ENCODE peak calls at places on chromosomes 16 and 17, in six cellular contexts. C is spleen; Z is body of pancreas; M is CD8-positive, alpha-beta T cell; V is tibial nerve; W is lower leg skin. T is an unnamed sample.

GRCh38 chr16:31141489-31142108 is 6.1 kb upstream of the PRSS8 start:
- DNase-seq in V (no peak), Z (peak; percentile 75), W (no peak), C (peak; percentile 87), M (no peak), T (peak; percentile 71)

GRCh38 chr17:3528604-3529511 is 28.8 kb downstream of the TRPV3 start:
- DNase-seq in V (no peak), Z (no peak), W (no peak), M (no peak), C (peak; percentile 43), T (peak; percentile 36)

GRCh38 chr17:3920940-3921852 is 4.9 kb upstream of the P2RX1 start:
- DNase-seq in V (no peak), Z (no peak), C (no peak), M (no peak), W (no peak), T (no peak)

GRCh38 chr17:63029520-63029919 is 63.5 kb downstream of the TANC2 start:
- DNase-seq in V (no peak), W (no peak), M (no peak), Z (no peak), C (no peak), T (peak; percentile 62)

GRCh38 chr17:21419299-21420239 is 43.4 kb downstream of the KCNJ12 start:
- DNase-seq in V (no peak), Z (no peak), M (peak; percentile 39), W (no peak), C (peak; percentile 62), T (no peak)

GRCh38 chr17:62657664-62658063 is 30.2 kb downstream of the MRC2 start:
- DNase-seq in W (no peak), Z (no peak), V (no peak), C (no peak), M (no peak), T (no peak)

GRCh38 chr16:3791701-3792100 is 74.4 kb upstream of the TRAP1 start:
- DNase-seq in C (no peak), V (no peak), M (no peak), Z (no peak), W (no peak), T (no peak)

GRCh38 chr16:83689385-83689831 is 118.4 kb upstream of the HSBP1 start:
- DNase-seq in W (peak; percentile 42), Z (peak; percentile 13), M (no peak), V (no peak), C (no peak), T (peak; percentile 94)

GRCh38 chr16:56609463-56609921 is 1.1 kb downstream of the MT2A start:
- DNase-seq in W (peak; percentile 79), M (peak; percentile 77), C (peak; percentile 84), Z (peak; percentile 86), V (peak; percentile 61), T (peak; percentile 89)

GRCh38 chr16:2838928-2839327 is 8.8 kb downstream of the ZG16B start:
- DNase-seq in M (peak; percentile 55), Z (peak; percentile 80), C (peak; percentile 84), W (no peak), V (no peak), T (peak; percentile 59)

GRCh38 chr16:610513-611381 is 20.0 kb upstream of the WFIKKN1 start:
- DNase-seq in C (peak; percentile 86), Z (peak; percentile 79), W (no peak), V (no peak), M (peak; percentile 54), T (peak; percentile 78)

GRCh38 chr16:705748-706188 is at the start of gene FBXL16:
- DNase-seq in M (no peak), V (no peak), Z (no peak), C (no peak), W (no peak), T (no peak)

GRCh38 chr17:39564201-39564828 is 43.4 kb downstream of the NEUROD2 start:
- DNase-seq in C (no peak), Z (no peak), V (no peak), M (no peak), W (no peak), T (no peak)

GRCh38 chr17:67995568-67996191 is 589 bp downstream of the C17orf58 start:
- DNase-seq in W (no peak), C (peak; percentile 83), Z (no peak), V (no peak), M (peak; percentile 29), T (no peak)

GRCh38 chr16:15493416-15494181 is 59.2 kb downstream of the BMERB1 start:
- DNase-seq in W (no peak), V (no peak), M (no peak), C (no peak), Z (no peak), T (no peak)

GRCh38 chr16:31702796-31703195 is 170.8 kb upstream of the ZNF267 start:
- DNase-seq in Z (no peak), M (no peak), W (no peak), C (no peak), V (no peak), T (no peak)

GRCh38 chr16:85017151-85017550 is 5.8 kb upstream of the ZDHHC7 start:
- DNase-seq in W (no peak), M (no peak), C (no peak), Z (peak; percentile 47), V (no peak), T (peak; percentile 85)

DNA sequence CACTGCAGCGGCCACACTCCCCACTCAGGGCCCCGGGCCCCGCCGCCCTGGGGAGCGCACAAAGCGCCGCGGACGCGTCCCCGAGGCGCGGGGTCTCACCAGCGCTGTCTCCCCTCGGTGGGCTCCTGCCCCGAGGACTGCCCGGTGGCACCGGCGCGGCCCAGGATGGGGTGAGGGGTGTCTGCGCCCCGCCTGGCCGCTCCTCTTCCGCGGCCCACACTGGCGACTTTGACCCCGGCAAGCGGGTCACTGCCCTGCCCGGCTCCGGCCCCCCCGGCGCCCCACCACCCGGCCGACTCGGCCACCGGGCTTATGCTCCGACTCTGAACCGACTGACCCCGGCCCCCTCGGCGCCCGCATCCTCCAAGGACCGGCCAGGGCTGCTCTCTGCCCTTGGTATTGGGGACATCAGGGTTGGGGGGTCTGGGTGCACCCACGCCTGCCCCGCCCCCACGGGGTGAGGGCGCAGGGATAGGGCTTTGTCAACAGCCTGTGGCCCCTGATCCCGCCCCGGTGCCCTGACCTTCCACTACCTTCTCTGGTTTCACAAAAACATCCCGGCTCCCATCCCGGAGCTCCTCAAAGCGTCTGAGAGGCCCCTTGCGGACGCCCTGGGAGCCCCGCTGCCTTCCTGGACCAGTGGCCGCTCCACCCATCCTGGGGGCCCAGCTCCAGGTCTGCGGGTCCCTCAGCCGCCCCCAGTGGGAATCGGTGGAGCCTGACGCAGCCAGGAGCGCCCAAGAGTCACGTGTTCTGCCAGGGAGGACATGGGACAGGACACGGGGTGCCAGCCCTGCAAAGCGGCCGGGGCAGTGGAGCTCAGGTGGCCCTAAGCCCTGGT is 829 bp downstream of the GCGR start:
- DNase-seq in C (no peak), W (no peak), Z (no peak), M (no peak), V (no peak), T (no peak)
- H3K4me3 ChIP-seq in C (no peak overlapping the region), W (no peak overlapping the region), Z (no peak overlapping the region), M (no peak overlapping the region), V (peak overlapping the region; percentile 5), T (no peak overlapping the region)

DNA sequence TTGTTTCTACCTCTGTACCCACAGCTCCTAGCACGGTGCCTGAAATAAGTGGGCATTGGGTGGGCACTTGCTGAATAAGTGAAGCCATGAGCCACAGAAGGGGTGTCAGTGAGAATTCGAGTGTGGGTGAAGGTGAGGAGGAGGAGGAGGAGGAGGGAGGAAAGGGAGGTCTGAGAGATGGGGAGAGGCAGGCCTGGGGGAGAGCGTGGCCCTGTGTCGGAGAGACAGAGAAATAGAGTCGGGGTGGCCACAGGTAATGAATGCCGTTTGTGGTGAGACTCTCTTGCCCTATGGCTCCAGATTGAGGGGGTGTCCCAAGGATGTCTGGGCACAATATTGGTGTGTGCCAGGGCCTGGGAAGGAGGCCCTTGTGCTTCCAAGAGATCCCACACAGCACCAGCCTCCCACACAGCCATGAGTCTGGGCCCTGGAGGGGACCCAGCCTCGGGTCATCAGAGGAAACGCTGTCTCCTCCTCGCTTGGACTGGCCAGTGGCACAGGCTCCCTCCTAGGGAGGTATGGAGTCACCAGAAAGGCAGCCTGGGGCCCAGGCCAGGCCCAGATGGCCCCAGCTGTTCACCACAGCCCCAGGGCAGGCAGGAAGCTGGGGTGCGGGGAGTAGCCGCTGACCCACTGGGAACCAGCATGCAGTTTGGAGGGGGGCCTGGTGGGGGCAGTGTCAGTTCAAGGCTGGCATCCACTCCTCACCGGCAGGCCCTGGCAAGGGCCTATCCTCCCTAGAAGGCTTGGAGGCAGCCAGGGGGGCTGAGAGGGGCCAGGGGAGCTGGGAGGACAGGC is 49.0 kb downstream of the SDK2 start:
- DNase-seq in M (peak; percentile 35), V (no peak), W (no peak), Z (no peak), C (peak; percentile 86), T (peak; percentile 32)
- TF ChIP-seq CTCF in M (peak; percentile 21), V (peak; percentile 43), W (no peak), Z (no peak), C (peak; percentile 53), T (peak; percentile 90)

GRCh38 chr16:86977076-86977676 is 340.0 kb downstream of the C16orf95 start:
- DNase-seq in V (no peak), M (no peak), Z (no peak), W (no peak), C (no peak), T (no peak)
- H3K4me3 ChIP-seq in V (no peak overlapping the region), M (no peak overlapping the region), Z (no peak overlapping the region), W (no peak overlapping the region), C (no peak overlapping the region), T (no peak overlapping the region)

GRCh38 chr17:49851387-49852291 is 3.8 kb upstream of the TAC4 start:
- DNase-seq in V (peak; percentile 33), C (peak; percentile 91), W (peak; percentile 34), M (peak; percentile 76), Z (peak; percentile 66), T (peak; percentile 14)
- TF ChIP-seq CTCF in V (peak; percentile 41), C (peak; percentile 80), W (no peak), M (peak; percentile 72), Z (peak; percentile 32), T (peak; percentile 76)

GRCh38 chr17:57984226-57984890 is 3.7 kb downstream of the VEZF1 start:
- DNase-seq in W (no peak), Z (no peak), M (no peak), V (no peak), C (no peak), T (no peak)
- H3K4me3 ChIP-seq in W (no peak overlapping the region), Z (no peak overlapping the region), M (no peak overlapping the region), V (no peak overlapping the region), C (no peak overlapping the region), T (no peak overlapping the region)

T was measured in bronchial epithelial cell.